ENCODE peak calls at places on chromosomes 16 and 17, in ten cellular contexts. R, T, N, G, H, C, B, F, A and P are unnamed samples.

GRCh38 chr16:69316595-69317034 is 5.5 kb downstream of the VPS4A start:
- DNase-seq in T (no peak), F (no peak), H (no peak), B (no peak), G (no peak), A (no peak), C (no peak), N (no peak), R (no peak), P (no peak)

GRCh38 chr17:1882836-1883235 is 53.0 kb downstream of the RPA1 start:
- DNase-seq in H (peak; percentile 15), A (peak; percentile 45), C (peak; percentile 41), T (peak; percentile 5), R (peak; percentile 77), B (no peak), F (peak; percentile 20), N (no peak), G (no peak), P (peak; percentile 31)

GRCh38 chr16:86031141-86031678 is 132.2 kb downstream of the IRF8 start:
- DNase-seq in G (no peak), R (no peak), N (no peak), B (no peak), C (no peak), F (no peak), A (no peak), T (no peak), H (no peak), P (no peak)

GRCh38 chr17:76811028-76811427 is 57.2 kb upstream of the MGAT5B start:
- DNase-seq in C (no peak), N (no peak), A (no peak), G (no peak), H (no peak), B (no peak), R (no peak), T (no peak), F (no peak), P (no peak)

GRCh38 chr16:57635266-57636097 is 7.1 kb downstream of the ADGRG1 start:
- DNase-seq in H (peak; percentile 26), G (no peak), B (no peak), A (no peak), F (no peak), T (no peak), N (no peak), C (no peak), R (no peak), P (peak; percentile 41)

GRCh38 chr17:72233981-72234380 is 113.2 kb downstream of the SOX9 start:
- DNase-seq in F (no peak), N (no peak), T (no peak), R (no peak), H (no peak), A (no peak), C (no peak), G (no peak), B (no peak), P (no peak)

GRCh38 chr17:39011907-39012468 is 44.8 kb upstream of the FBXO47 start:
- DNase-seq in B (no peak), R (peak; percentile 39), T (no peak), H (no peak), C (peak; percentile 59), A (no peak), F (peak; percentile 27), N (no peak), G (no peak), P (no peak)

GRCh38 chr17:81551458-81552243 is 502 bp downstream of the FAAP100 start:
- DNase-seq in C (no peak), A (peak; percentile 69), T (no peak), B (no peak), F (no peak), G (no peak), H (peak; percentile 32), N (no peak), R (peak; percentile 59), P (no peak)

GRCh38 chr17:17191961-17192381 is 14.2 kb downstream of the PLD6 start:
- DNase-seq in H (no peak), T (no peak), F (no peak), G (no peak), R (no peak), N (no peak), C (no peak), A (no peak), B (no peak), P (no peak)

GRCh38 chr16:1158456-1159324 is 5.8 kb downstream of the CACNA1H start:
- DNase-seq in N (no peak), F (no peak), B (no peak), C (peak; percentile 37), H (no peak), G (no peak), A (no peak), T (no peak), R (no peak), P (no peak)

GRCh38 chr17:40738553-40738952 is 16.6 kb downstream of the KRT25 start:
- DNase-seq in B (no peak), A (no peak), H (no peak), C (no peak), R (no peak), T (no peak), F (no peak), N (no peak), G (no peak), P (no peak)

GRCh38 chr16:16182918-16183317 is 40.4 kb downstream of the ABCC6 start:
- DNase-seq in C (no peak), H (no peak), F (no peak), G (no peak), N (no peak), A (no peak), B (no peak), T (no peak), R (no peak), P (no peak)

GRCh38 chr16:49918257-49918656 is 62.3 kb upstream of the ZNF423 start:
- DNase-seq in N (no peak), R (peak; percentile 56), F (no peak), C (peak; percentile 34), H (no peak), A (no peak), B (no peak), T (no peak), G (no peak), P (no peak)

GRCh38 chr16:88274847-88275246 is 107.9 kb upstream of the ZNF469 start:
- DNase-seq in B (no peak), G (no peak), C (no peak), A (no peak), H (no peak), R (no peak), N (no peak), F (no peak), T (no peak), P (no peak)

GRCh38 chr16:49466881-49467280 is 93.3 kb downstream of the C16orf78 start:
- DNase-seq in T (no peak), N (no peak), B (no peak), C (no peak), H (no peak), R (no peak), G (no peak), F (no peak), A (no peak), P (no peak)

GRCh38 chr16:54602666-54603065 is 316.1 kb upstream of the IRX3 start:
- DNase-seq in G (no peak), H (no peak), N (no peak), B (no peak), R (no peak), C (no peak), F (no peak), T (no peak), A (no peak), P (no peak)

GRCh38 chr16:80689487-80689886 is 114.9 kb downstream of the CDYL2 start:
- DNase-seq in R (no peak), B (no peak), A (peak; percentile 31), C (no peak), H (no peak), N (no peak), F (no peak), T (no peak), G (no peak), P (no peak)